ENCODE peak calls at places on chromosomes 16 and 17, in six cellular contexts. One of them, this sample, is unnamed.

GRCh38 chr17:36535669-36536081 is 888 bp downstream of the PIGW start:
- DNase-seq in myocyte: no peak
- DNase-seq in stimulated activated CD8-positive, alpha-beta memory T cell treated with anti-CD3 and anti-CD28 coated beads, Interleukin-15, amount 100 ng/mL, for 24 hours: no peak
- DNase-seq in stomach: no peak
- DNase-seq in GM03348: no peak
- DNase-seq in activated T-cell treated with anti-CD3 and anti-CD28 coated beads for 1 hour: no peak
- DNase-seq in this sample: no peak

GRCh38 chr16:74465281-74465680 is 44.0 kb upstream of the CLEC18B start:
- DNase-seq in myocyte: no peak
- DNase-seq in GM03348: no peak
- DNase-seq in stimulated activated CD8-positive, alpha-beta memory T cell treated with anti-CD3 and anti-CD28 coated beads, Interleukin-15, amount 100 ng/mL, for 24 hours: no peak
- DNase-seq in activated T-cell treated with anti-CD3 and anti-CD28 coated beads for 1 hour: no peak
- DNase-seq in stomach: no peak
- DNase-seq in this sample: no peak

GRCh38 chr16:88430524-88431446 is 22.3 kb upstream of the ZFPM1 start:
- DNase-seq in myocyte: no peak
- DNase-seq in stomach: no peak
- DNase-seq in activated T-cell treated with anti-CD3 and anti-CD28 coated beads for 1 hour: peak
- DNase-seq in stimulated activated CD8-positive, alpha-beta memory T cell treated with anti-CD3 and anti-CD28 coated beads, Interleukin-15, amount 100 ng/mL, for 24 hours: no peak
- DNase-seq in GM03348: peak
- DNase-seq in this sample: no peak

GRCh38 chr16:84839054-84839453 is 19.3 kb downstream of the CRISPLD2 start:
- DNase-seq in stomach: no peak
- DNase-seq in activated T-cell treated with anti-CD3 and anti-CD28 coated beads for 1 hour: no peak
- DNase-seq in stimulated activated CD8-positive, alpha-beta memory T cell treated with anti-CD3 and anti-CD28 coated beads, Interleukin-15, amount 100 ng/mL, for 24 hours: no peak
- DNase-seq in myocyte: no peak
- DNase-seq in GM03348: peak
- DNase-seq in this sample: no peak

GRCh38 chr16:89530401-89531381 is 22.5 kb downstream of the SPG7 start:
- DNase-seq in GM03348: no peak
- DNase-seq in stimulated activated CD8-positive, alpha-beta memory T cell treated with anti-CD3 and anti-CD28 coated beads, Interleukin-15, amount 100 ng/mL, for 24 hours: no peak
- DNase-seq in myocyte: no peak
- DNase-seq in activated T-cell treated with anti-CD3 and anti-CD28 coated beads for 1 hour: no peak
- DNase-seq in stomach: no peak
- DNase-seq in this sample: no peak

GRCh38 chr16:55401036-55401435 is 77.0 kb downstream of the IRX6 start:
- DNase-seq in stomach: no peak
- DNase-seq in GM03348: no peak
- DNase-seq in myocyte: peak
- DNase-seq in activated T-cell treated with anti-CD3 and anti-CD28 coated beads for 1 hour: no peak
- DNase-seq in stimulated activated CD8-positive, alpha-beta memory T cell treated with anti-CD3 and anti-CD28 coated beads, Interleukin-15, amount 100 ng/mL, for 24 hours: no peak
- DNase-seq in this sample: peak

GRCh38 chr16:78996806-78997205 is 603.7 kb downstream of the MAF start:
- DNase-seq in activated T-cell treated with anti-CD3 and anti-CD28 coated beads for 1 hour: no peak
- DNase-seq in stimulated activated CD8-positive, alpha-beta memory T cell treated with anti-CD3 and anti-CD28 coated beads, Interleukin-15, amount 100 ng/mL, for 24 hours: no peak
- DNase-seq in stomach: no peak
- DNase-seq in myocyte: no peak
- DNase-seq in GM03348: no peak
- DNase-seq in this sample: no peak

GRCh38 chr17:40528692-40529417 is 27.4 kb upstream of the TNS4 start:
- DNase-seq in GM03348: no peak
- DNase-seq in myocyte: no peak
- DNase-seq in stomach: no peak
- DNase-seq in activated T-cell treated with anti-CD3 and anti-CD28 coated beads for 1 hour: no peak
- DNase-seq in stimulated activated CD8-positive, alpha-beta memory T cell treated with anti-CD3 and anti-CD28 coated beads, Interleukin-15, amount 100 ng/mL, for 24 hours: no peak
- DNase-seq in this sample: no peak

GRCh38 chr17:22599322-22599721 is 907.0 kb downstream of the KCNJ18 start:
- DNase-seq in activated T-cell treated with anti-CD3 and anti-CD28 coated beads for 1 hour: no peak
- DNase-seq in stimulated activated CD8-positive, alpha-beta memory T cell treated with anti-CD3 and anti-CD28 coated beads, Interleukin-15, amount 100 ng/mL, for 24 hours: no peak
- DNase-seq in myocyte: no peak
- DNase-seq in GM03348: no peak
- DNase-seq in stomach: no peak
- DNase-seq in this sample: no peak

GRCh38 chr17:80599546-80600305 is 55.1 kb downstream of the RPTOR start:
- DNase-seq in activated T-cell treated with anti-CD3 and anti-CD28 coated beads for 1 hour: no peak
- DNase-seq in GM03348: peak
- DNase-seq in stomach: no peak
- DNase-seq in stimulated activated CD8-positive, alpha-beta memory T cell treated with anti-CD3 and anti-CD28 coated beads, Interleukin-15, amount 100 ng/mL, for 24 hours: no peak
- DNase-seq in myocyte: no peak
- DNase-seq in this sample: no peak

GRCh38 chr17:59392973-59393679 is 61.7 kb downstream of the YPEL2 start:
- DNase-seq in stimulated activated CD8-positive, alpha-beta memory T cell treated with anti-CD3 and anti-CD28 coated beads, Interleukin-15, amount 100 ng/mL, for 24 hours: no peak
- DNase-seq in GM03348: no peak
- DNase-seq in stomach: no peak
- DNase-seq in activated T-cell treated with anti-CD3 and anti-CD28 coated beads for 1 hour: no peak
- DNase-seq in myocyte: no peak
- DNase-seq in this sample: no peak

GRCh38 chr17:7903154-7904103 is 12.7 kb downstream of the RNF227 start:
- DNase-seq in myocyte: no peak
- DNase-seq in activated T-cell treated with anti-CD3 and anti-CD28 coated beads for 1 hour: no peak
- DNase-seq in stomach: no peak
- DNase-seq in GM03348: no peak
- DNase-seq in stimulated activated CD8-positive, alpha-beta memory T cell treated with anti-CD3 and anti-CD28 coated beads, Interleukin-15, amount 100 ng/mL, for 24 hours: no peak
- DNase-seq in this sample: no peak

GRCh38 chr16:85673529-85674417 is 15.0 kb downstream of the GINS2 start:
- DNase-seq in myocyte: peak
- DNase-seq in stomach: peak
- DNase-seq in GM03348: no peak
- DNase-seq in activated T-cell treated with anti-CD3 and anti-CD28 coated beads for 1 hour: no peak
- DNase-seq in stimulated activated CD8-positive, alpha-beta memory T cell treated with anti-CD3 and anti-CD28 coated beads, Interleukin-15, amount 100 ng/mL, for 24 hours: no peak
- DNase-seq in this sample: no peak

GRCh38 chr16:11585460-11586374 is 1.0 kb downstream of the LITAF start:
- DNase-seq in GM03348: no peak
- DNase-seq in myocyte: no peak
- DNase-seq in activated T-cell treated with anti-CD3 and anti-CD28 coated beads for 1 hour: peak
- DNase-seq in stimulated activated CD8-positive, alpha-beta memory T cell treated with anti-CD3 and anti-CD28 coated beads, Interleukin-15, amount 100 ng/mL, for 24 hours: no peak
- DNase-seq in stomach: peak
- DNase-seq in this sample: no peak

GRCh38 chr17:78258323-78259229 is 27.1 kb downstream of the TMEM235 start:
- DNase-seq in myocyte: no peak
- DNase-seq in activated T-cell treated with anti-CD3 and anti-CD28 coated beads for 1 hour: peak
- DNase-seq in GM03348: no peak
- DNase-seq in stimulated activated CD8-positive, alpha-beta memory T cell treated with anti-CD3 and anti-CD28 coated beads, Interleukin-15, amount 100 ng/mL, for 24 hours: no peak
- DNase-seq in stomach: peak
- DNase-seq in this sample: peak

GRCh38 chr16:1474796-1475551 is at the start of gene CLCN7:
- DNase-seq in myocyte: peak
- DNase-seq in GM03348: peak
- DNase-seq in stimulated activated CD8-positive, alpha-beta memory T cell treated with anti-CD3 and anti-CD28 coated beads, Interleukin-15, amount 100 ng/mL, for 24 hours: peak
- DNase-seq in stomach: peak
- DNase-seq in activated T-cell treated with anti-CD3 and anti-CD28 coated beads for 1 hour: peak
- DNase-seq in this sample: peak

GRCh38 chr16:23900480-23901177 is 64.8 kb downstream of the PRKCB start:
- DNase-seq in stimulated activated CD8-positive, alpha-beta memory T cell treated with anti-CD3 and anti-CD28 coated beads, Interleukin-15, amount 100 ng/mL, for 24 hours: no peak
- DNase-seq in activated T-cell treated with anti-CD3 and anti-CD28 coated beads for 1 hour: no peak
- DNase-seq in stomach: no peak
- DNase-seq in GM03348: no peak
- DNase-seq in myocyte: no peak
- DNase-seq in this sample: no peak

GRCh38 chr17:56793947-56794346 is 39.8 kb downstream of the C17orf67 start:
- DNase-seq in stomach: no peak
- DNase-seq in myocyte: no peak
- DNase-seq in stimulated activated CD8-positive, alpha-beta memory T cell treated with anti-CD3 and anti-CD28 coated beads, Interleukin-15, amount 100 ng/mL, for 24 hours: no peak
- DNase-seq in activated T-cell treated with anti-CD3 and anti-CD28 coated beads for 1 hour: no peak
- DNase-seq in GM03348: no peak
- DNase-seq in this sample: no peak

GRCh38 chr16:68367034-68367433 is 56.2 kb downstream of the PRMT7 start:
- DNase-seq in stomach: peak
- DNase-seq in activated T-cell treated with anti-CD3 and anti-CD28 coated beads for 1 hour: peak
- DNase-seq in stimulated activated CD8-positive, alpha-beta memory T cell treated with anti-CD3 and anti-CD28 coated beads, Interleukin-15, amount 100 ng/mL, for 24 hours: no peak
- DNase-seq in myocyte: no peak
- DNase-seq in GM03348: peak
- DNase-seq in this sample: peak

GRCh38 chr17:78944956-78945355 is 19.8 kb upstream of the TIMP2 start:
- DNase-seq in stomach: no peak
- DNase-seq in GM03348: no peak
- DNase-seq in activated T-cell treated with anti-CD3 and anti-CD28 coated beads for 1 hour: no peak
- DNase-seq in stimulated activated CD8-positive, alpha-beta memory T cell treated with anti-CD3 and anti-CD28 coated beads, Interleukin-15, amount 100 ng/mL, for 24 hours: no peak
- DNase-seq in myocyte: peak
- DNase-seq in this sample: peak

This sample was measured in SJCRH30.